ENCODE peak calls at places on chromosomes 5 and 9, in seven cellular contexts. S is spleen, R is GM23338, B is breast epithelium, W is lower lobe of right lung, F is fibroblast of lung, Y is small intestine. J is an unnamed sample.

GRCh38 chr5:56712895-56713565 is 102.3 kb upstream of the MAP3K1 start:
- DNase-seq in R (no peak), S (no peak), B (no peak), Y (no peak), F (no peak), W (no peak), J (no peak)

GRCh38 chr5:93311825-93312224 is 269.2 kb downstream of the NR2F1-AS1 start:
- DNase-seq in S (no peak), B (no peak), F (peak; percentile 51), Y (no peak), W (no peak), R (no peak), J (no peak)

GRCh38 chr5:56159521-56159947 is 73.6 kb downstream of the ANKRD55 start:
- DNase-seq in Y (no peak), S (no peak), W (no peak), R (no peak), F (no peak), B (no peak), J (no peak)

GRCh38 chr9:23825143-23825531 is 903 bp downstream of the ELAVL2 start:
- DNase-seq in S (no peak), R (peak; percentile 64), W (no peak), Y (no peak), B (no peak), F (no peak), J (peak; percentile 70)

GRCh38 chr5:94057655-94058054 is 316.3 kb upstream of the POU5F2 start:
- DNase-seq in S (no peak), F (no peak), R (peak; percentile 42), Y (no peak), W (no peak), B (no peak), J (no peak)

GRCh38 chr5:80318212-80318611 is 1.6 kb upstream of the SPZ1 start:
- DNase-seq in Y (no peak), F (peak; percentile 30), R (no peak), B (no peak), S (no peak), W (no peak), J (peak; percentile 33)

GRCh38 chr5:108028411-108028810 is 353.5 kb downstream of the FBXL17 start:
- DNase-seq in Y (no peak), B (no peak), F (peak; percentile 3), R (peak; percentile 28), W (no peak), S (no peak), J (peak; percentile 16)

GRCh38 chr5:151006704-151007334 is 13.6 kb upstream of the GPX3 start:
- DNase-seq in S (no peak), F (peak; percentile 77), B (no peak), R (no peak), W (peak; percentile 73), Y (no peak), J (no peak)

GRCh38 chr9:33082135-33082534 is 5.7 kb upstream of the SMU1 start:
- DNase-seq in Y (no peak), S (peak; percentile 47), W (no peak), B (no peak), F (no peak), R (no peak), J (no peak)

DNA sequence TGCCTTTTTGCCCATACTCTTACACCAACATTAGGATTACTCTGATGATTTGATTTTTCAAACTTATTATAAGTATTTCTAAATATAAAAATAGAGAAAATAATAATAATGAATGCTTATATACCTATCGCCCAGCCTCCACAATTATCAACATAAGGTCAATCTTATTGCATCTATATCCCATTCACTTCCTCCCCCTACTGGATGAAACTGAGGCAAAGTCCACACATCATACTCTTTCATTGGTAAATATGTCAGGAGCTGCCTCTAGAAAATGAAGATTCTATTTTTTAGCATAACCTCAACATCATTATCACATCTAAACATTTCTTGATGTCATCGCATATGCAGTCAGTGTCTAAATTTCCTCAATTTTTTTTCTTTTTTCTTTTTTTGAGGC is 44.3 kb downstream of the SH3RF2 start:
- DNase-seq in W (no peak), R (peak; percentile 28), F (no peak), S (no peak), Y (peak; percentile 66), B (no peak), J (no peak)
- H3K4me1 ChIP-seq in W (peaks cover 19% of the 10 kb centered on the region), R (no peaks in the 10 kb centered on the region), F (no peaks in the 10 kb centered on the region), S (peaks cover 17% of the 10 kb centered on the region), Y (peaks cover 12% of the 10 kb centered on the region), B (no peaks in the 10 kb centered on the region), J (no peaks in the 10 kb centered on the region)

GRCh38 chr5:140243855-140244254 is 59.0 kb downstream of the PFDN1 start:
- DNase-seq in S (no peak), W (no peak), Y (no peak), R (no peak), F (no peak), B (no peak), J (no peak)
- H3K4me1 ChIP-seq in S (peaks cover 65% of the 10 kb centered on the region), W (peaks cover 66% of the 10 kb centered on the region), Y (peaks cover 6% of the 10 kb centered on the region), R (peaks cover 26% of the 10 kb centered on the region), F (peaks cover 35% of the 10 kb centered on the region), B (no peaks in the 10 kb centered on the region), J (peaks cover 41% of the 10 kb centered on the region)

DNA sequence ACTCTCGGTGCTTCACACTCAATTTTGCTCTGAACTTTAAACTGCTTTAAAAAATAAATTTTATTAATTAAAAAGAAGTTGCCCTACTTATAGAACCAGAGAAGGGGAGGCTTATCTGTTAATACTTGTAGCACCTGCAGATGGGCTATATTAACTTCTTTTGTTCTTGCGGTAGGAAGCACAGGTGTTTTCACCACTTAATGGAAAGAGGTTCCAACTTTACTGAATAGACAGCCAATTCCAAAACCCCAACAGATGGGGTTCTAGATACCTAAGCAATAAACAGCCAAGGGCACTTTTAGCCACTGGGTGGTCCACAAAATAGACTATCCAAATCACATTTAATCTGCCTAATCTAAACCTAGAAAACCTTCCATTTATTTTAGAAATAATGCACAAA is 65.4 kb downstream of the SSBP2 start:
- DNase-seq in F (no peak), Y (no peak), S (no peak), W (no peak), R (no peak), B (no peak), J (no peak)
- H3K4me1 ChIP-seq in F (no peaks in the 10 kb centered on the region), Y (no peaks in the 10 kb centered on the region), S (no peaks in the 10 kb centered on the region), W (no peaks in the 10 kb centered on the region), R (no peaks in the 10 kb centered on the region), B (no peaks in the 10 kb centered on the region), J (no peaks in the 10 kb centered on the region)

GRCh38 chr5:168409601-168410458 is 76.4 kb upstream of the RARS1 start:
- DNase-seq in B (no peak), S (peak; percentile 68), R (no peak), W (no peak), F (peak; percentile 54), Y (no peak), J (peak; percentile 19)
- H3K4me1 ChIP-seq in B (no peaks in the 10 kb centered on the region), S (peaks cover 8% of the 10 kb centered on the region), R (no peaks in the 10 kb centered on the region), W (no peaks in the 10 kb centered on the region), F (peaks cover 8% of the 10 kb centered on the region), Y (no peaks in the 10 kb centered on the region), J (peaks cover 25% of the 10 kb centered on the region)

DNA sequence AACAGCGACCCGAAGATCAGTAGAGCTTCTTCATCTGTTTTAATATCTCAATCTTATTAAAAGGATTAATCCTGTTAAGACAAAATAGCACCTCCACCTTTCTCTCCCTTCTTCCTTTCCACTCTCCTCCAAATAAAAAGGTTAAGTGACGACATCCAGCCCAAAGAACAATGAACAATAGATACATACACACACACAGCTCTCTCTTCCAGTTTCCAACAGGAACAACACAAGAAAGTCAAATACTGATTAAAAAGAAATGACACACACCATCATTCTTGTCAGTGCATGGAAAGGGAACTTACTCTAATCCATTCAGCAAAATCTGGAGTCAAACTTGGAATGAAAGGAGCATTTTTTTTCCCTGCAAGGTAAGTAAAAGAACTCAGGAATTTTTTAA is 2.8 kb downstream of the ARL15 start:
- DNase-seq in S (no peak), R (no peak), Y (no peak), B (no peak), W (no peak), F (no peak), J (no peak)
- H3K4me1 ChIP-seq in S (peaks cover 80% of the 10 kb centered on the region), R (peaks cover 39% of the 10 kb centered on the region), Y (peaks cover 3% of the 10 kb centered on the region), B (no peaks in the 10 kb centered on the region), W (peaks cover 35% of the 10 kb centered on the region), F (peaks cover 3% of the 10 kb centered on the region), J (no peaks in the 10 kb centered on the region)

GRCh38 chr5:113082547-113082905 is 105.9 kb downstream of the DCP2 start:
- DNase-seq in B (no peak), F (no peak), S (no peak), Y (no peak), R (no peak), W (no peak), J (no peak)
- H3K4me1 ChIP-seq in B (no peaks in the 10 kb centered on the region), F (no peaks in the 10 kb centered on the region), S (peaks cover 3% of the 10 kb centered on the region), Y (peaks cover 2% of the 10 kb centered on the region), R (peaks cover 7% of the 10 kb centered on the region), W (no peaks in the 10 kb centered on the region), J (no peaks in the 10 kb centered on the region)

GRCh38 chr5:119355244-119355635 is 579 bp upstream of the TNFAIP8 start:
- DNase-seq in R (peak; percentile 75), Y (no peak), W (peak; percentile 55), B (no peak), S (peak; percentile 79), F (no peak), J (peak; percentile 35)

GRCh38 chr5:119354522-119355243 is 1.1 kb upstream of the TNFAIP8 start:
- DNase-seq in F (no peak), R (no peak), S (no peak), Y (no peak), B (no peak), W (no peak), J (no peak)

GRCh38 chr5:119357309-119357708 is 1.5 kb downstream of the TNFAIP8 start:
- DNase-seq in S (no peak), W (no peak), F (no peak), B (no peak), Y (no peak), R (no peak), J (no peak)

GRCh38 chr5:119356384-119357188 is 767 bp downstream of the TNFAIP8 start:
- DNase-seq in Y (no peak), B (no peak), S (no peak), R (no peak), F (peak; percentile 62), W (no peak), J (peak; percentile 50)

DNA sequence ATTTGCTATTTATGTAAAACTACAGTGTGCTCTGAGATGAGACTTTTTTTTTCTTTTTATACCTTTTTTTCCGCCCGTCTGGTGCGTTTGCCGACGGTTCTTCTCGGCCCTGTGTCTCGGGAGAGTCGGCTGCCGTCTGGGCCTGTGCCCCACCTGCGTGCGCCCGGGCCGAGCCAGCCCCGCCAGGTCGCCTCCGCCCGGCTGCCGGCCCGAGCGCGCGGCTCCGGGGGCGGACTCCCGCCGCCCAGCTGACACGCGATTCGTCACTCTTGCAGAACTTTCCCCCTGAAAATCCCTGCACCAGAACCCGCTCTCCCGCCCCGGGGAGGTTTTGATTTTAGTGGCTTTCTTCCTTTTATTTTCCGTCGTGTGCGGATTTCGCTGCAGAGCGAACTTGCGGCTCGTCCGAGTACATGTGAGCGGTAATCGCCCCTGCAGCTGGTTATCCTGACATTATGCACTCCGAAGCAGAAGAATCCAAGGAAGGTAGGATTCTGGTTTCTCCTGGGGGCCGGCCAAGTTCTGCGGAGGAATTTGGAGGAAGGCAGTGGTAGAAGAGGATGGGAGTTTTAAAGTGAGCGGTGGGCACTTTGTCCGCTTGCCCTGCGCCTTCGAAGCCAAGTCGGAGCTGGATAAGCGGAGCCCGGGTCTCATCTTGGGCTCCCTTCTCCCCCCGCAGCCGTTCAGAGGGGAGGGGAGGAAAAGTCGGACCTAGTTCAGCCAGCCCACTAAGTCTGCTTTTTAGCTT is at the start of gene TNFAIP8:
- DNase-seq in R (peak; percentile 78), W (peak; percentile 76), F (peak; percentile 70), B (peak; percentile 53), Y (peak; percentile 30), S (peak; percentile 90), J (peak; percentile 44)
- H3K4me1 ChIP-seq in R (peaks cover 69% of the 10 kb centered on the region), W (peaks cover 39% of the 10 kb centered on the region), F (no peaks in the 10 kb centered on the region), B (no peaks in the 10 kb centered on the region), Y (peaks cover 21% of the 10 kb centered on the region), S (peaks cover 98% of the 10 kb centered on the region), J (peaks cover 32% of the 10 kb centered on the region)

J was measured in SJCRH30.